ENCODE peak calls at places on chromosome 10, in seven cellular contexts. B is CD4-positive, CD25-positive, alpha-beta regulatory T cell; Y is stimulated activated naive CD8-positive, alpha-beta T cell treated with anti-CD3 and anti-CD28 coated beads, Interleukin-15, Interleukin-2, amounts not matched to agents 100 U/mL and 50 U/mL, for 24 hours; A is breast epithelium; P is HTR-8/SVneo; Z is ovary; H is GM06990. X is an unnamed sample.

GRCh38 chr10:100174699-100175677 is 10.8 kb downstream of the ERLIN1 start:
- DNase-seq in A (no peak), Y (no peak), Z (no peak), B (no peak), H (no peak), P (no peak), X (no peak)

GRCh38 chr10:75057680-75058079 is 53.8 kb upstream of the SAMD8 start:
- DNase-seq in B (no peak), H (no peak), A (no peak), P (no peak), Y (no peak), Z (no peak), X (no peak)

GRCh38 chr10:11125004-11125403 is 107.3 kb downstream of the CELF2 start:
- DNase-seq in Z (no peak), A (no peak), Y (no peak), P (no peak), B (no peak), H (no peak), X (no peak)

GRCh38 chr10:116183733-116184447 is 89.1 kb downstream of the GFRA1 start:
- DNase-seq in H (no peak), B (no peak), A (no peak), Z (no peak), Y (no peak), P (peak), X (no peak)

GRCh38 chr10:15370741-15371701 is at the start of gene FAM171A1:
- DNase-seq in P (peak), H (peak), A (no peak), B (peak), Y (peak), Z (peak), X (no peak)

GRCh38 chr10:61662794-61663259 is at the start of gene CABCOCO1:
- DNase-seq in A (no peak), H (no peak), P (peak), Z (peak), Y (no peak), B (no peak), X (peak)

GRCh38 chr10:73857446-73857845 is 16.9 kb downstream of the CAMK2G start:
- DNase-seq in P (no peak), B (no peak), Y (peak), A (no peak), Z (no peak), H (no peak), X (no peak)

GRCh38 chr10:98472171-98472570 is 25.4 kb upstream of the HPS1 start:
- DNase-seq in H (no peak), Y (no peak), A (no peak), P (no peak), B (no peak), Z (no peak), X (no peak)

GRCh38 chr10:78406648-78407008 is 373.0 kb downstream of the RPS24 start:
- DNase-seq in Y (no peak), H (no peak), B (no peak), Z (no peak), P (no peak), A (no peak), X (no peak)

GRCh38 chr10:24462889-24463552 is 254.1 kb downstream of the KIAA1217 start:
- DNase-seq in A (no peak), Y (no peak), P (no peak), B (no peak), H (no peak), Z (no peak), X (no peak)

GRCh38 chr10:119178371-119179119 is at the start of gene PRDX3:
- DNase-seq in Y (peak), A (peak), P (peak), H (peak), Z (peak), B (peak), X (peak)

GRCh38 chr10:6091630-6092029 is 2.8 kb downstream of the RBM17 start:
- DNase-seq in Y (no peak), H (no peak), P (no peak), B (no peak), Z (no peak), A (no peak), X (no peak)

GRCh38 chr10:25966846-25967245 is 32.8 kb downstream of the MYO3A start:
- DNase-seq in Z (no peak), A (no peak), B (no peak), Y (no peak), H (no peak), P (no peak), X (no peak)

GRCh38 chr10:110817614-110818013 is 54.1 kb upstream of the PDCD4 start:
- DNase-seq in Y (no peak), P (no peak), H (no peak), Z (no peak), A (no peak), B (no peak), X (no peak)

GRCh38 chr10:58993480-58994221 is 182.8 kb upstream of the PHYHIPL start:
- DNase-seq in A (no peak), Y (no peak), Z (no peak), B (no peak), P (no peak), H (peak), X (no peak)

GRCh38 chr10:50941629-50942028 is 56.2 kb upstream of the A1CF start:
- DNase-seq in B (no peak), Y (no peak), H (no peak), P (no peak), A (no peak), Z (no peak), X (no peak)

GRCh38 chr10:113438660-113439059 is 114.2 kb upstream of the HABP2 start:
- DNase-seq in A (no peak), B (no peak), P (no peak), Y (no peak), H (no peak), Z (no peak), X (no peak)

GRCh38 chr10:14952851-14953451 is 945 bp downstream of the DCLRE1C start:
- DNase-seq in P (no peak), Y (no peak), H (no peak), Z (no peak), A (no peak), B (no peak), X (no peak)

GRCh38 chr10:623039-623438 is 66.4 kb downstream of the DIP2C start:
- DNase-seq in H (no peak), B (no peak), P (no peak), Z (no peak), Y (no peak), A (no peak), X (no peak)

GRCh38 chr10:513393-513792 is 176.1 kb downstream of the DIP2C start:
- DNase-seq in A (no peak), Y (no peak), Z (peak), P (no peak), B (no peak), H (peak), X (no peak)

GRCh38 chr10:132813001-132813401 is 27.1 kb upstream of the NKX6-2 start:
- DNase-seq in Z (no peak), Y (no peak), B (no peak), P (no peak), H (no peak), A (no peak), X (peak)

GRCh38 chr10:86742230-86742629 is 14.2 kb upstream of the BMPR1A start:
- DNase-seq in H (no peak), P (no peak), Z (no peak), B (no peak), A (no peak), Y (no peak), X (no peak)

GRCh38 chr10:14328881-14329280 is 1.8 kb downstream of the FRMD4A start:
- DNase-seq in B (no peak), Y (no peak), H (no peak), A (no peak), Z (no peak), P (no peak), X (no peak)

GRCh38 chr10:11601670-11602069 is 9.8 kb downstream of the USP6NL start:
- DNase-seq in B (no peak), H (no peak), Y (no peak), Z (no peak), A (no peak), P (no peak), X (no peak)

GRCh38 chr10:58302259-58302658 is 32.5 kb upstream of the UBE2D1 start:
- DNase-seq in B (no peak), Z (no peak), Y (no peak), H (no peak), P (no peak), A (no peak), X (no peak)

GRCh38 chr10:34589275-34589674 is 225.8 kb downstream of the PARD3 start:
- DNase-seq in A (no peak), B (no peak), Y (no peak), H (no peak), P (no peak), Z (no peak), X (no peak)

GRCh38 chr10:132905661-132906060 is 36.7 kb downstream of the CFAP46 start:
- DNase-seq in B (no peak), A (no peak), H (no peak), Y (no peak), Z (no peak), P (no peak), X (peak)

X was measured in chondrocyte.